ENCODE peak calls at places on chromosomes 11 and 22, in six cellular contexts. X is HFFc6; I is activated naive CD4-positive, alpha-beta T cell treated with anti-CD3 and anti-CD28 coated beads, Interleukin-2, amount 50 U/mL, for 72 hours; L is SK-N-DZ; P is progenitor cell of endocrine pancreas; H is kidney tubule cell. F is an unnamed sample.

GRCh38 chr11:5129457-5129877 is 8.7 kb downstream of the OR52A5 start:
- DNase-seq in X (peak; percentile 4), L (no peak), I (no peak), H (no peak), P (no peak), F (no peak)

GRCh38 chr11:73990727-73991126 is 8.1 kb upstream of the UCP2 start:
- DNase-seq in X (no peak), P (no peak), H (no peak), L (no peak), I (no peak), F (no peak)

GRCh38 chr11:124724854-124725718 is 14.7 kb upstream of the NRGN start:
- DNase-seq in L (no peak), H (peak; percentile 59), I (no peak), X (no peak), P (no peak), F (no peak)

GRCh38 chr22:37690901-37691504 is 4.9 kb downstream of the NOL12 start:
- DNase-seq in H (no peak), L (no peak), P (no peak), I (no peak), X (no peak), F (peak; percentile 90)

GRCh38 chr22:44175676-44176075 is 5.0 kb upstream of the PARVG start:
- DNase-seq in H (no peak), P (no peak), L (no peak), I (no peak), X (no peak), F (no peak)

GRCh38 chr22:49398646-49399045 is 429.0 kb downstream of the BRD1 start:
- DNase-seq in P (no peak), H (no peak), I (no peak), X (no peak), L (no peak), F (no peak)

GRCh38 chr11:128463386-128463829 is 124.0 kb downstream of the ETS1 start:
- DNase-seq in H (peak; percentile 95), L (no peak), P (no peak), X (peak; percentile 81), I (no peak), F (no peak)

GRCh38 chr11:3164138-3164539 is 971 bp downstream of the OSBPL5 start:
- DNase-seq in I (no peak), X (no peak), H (no peak), P (no peak), L (no peak), F (no peak)

GRCh38 chr11:26960265-26960664 is 33.6 kb upstream of the FIBIN start:
- DNase-seq in P (no peak), L (no peak), H (peak; percentile 46), I (no peak), X (peak; percentile 52), F (peak; percentile 95)

GRCh38 chr11:68810164-68810563 is 31.6 kb downstream of the CPT1A start:
- DNase-seq in P (no peak), I (no peak), H (no peak), L (no peak), X (no peak), F (no peak)

F was measured in mammary epithelial cell.